ENCODE peak calls at places on chromosomes 12 and 14, in four cellular contexts. X is endothelial cell, U is esophagus squamous epithelium, J is astrocyte of the spinal cord. V is an unnamed sample.

GRCh38 chr14:106842687-106843086 is 1316.3 kb downstream of the TMEM121 start:
- DNase-seq in J (no peak), X (no peak), U (no peak), V (no peak)

GRCh38 chr14:68627868-68628604 is 164.8 kb downstream of the ZFP36L1 start:
- DNase-seq in J (no peak), U (no peak), X (peak; percentile 32), V (peak; percentile 76)

GRCh38 chr12:13222076-13222475 is 25.6 kb downstream of the EMP1 start:
- DNase-seq in J (no peak), X (no peak), U (no peak), V (no peak)

GRCh38 chr14:104676694-104677505 is 12.5 kb upstream of the INF2 start:
- DNase-seq in U (no peak), J (no peak), X (peak; percentile 50), V (peak; percentile 78)

GRCh38 chr12:10719482-10719881 is 3.6 kb downstream of the YBX3 start:
- DNase-seq in U (no peak), J (no peak), X (no peak), V (no peak)

GRCh38 chr14:74480051-74480450 is 13.1 kb downstream of the NPC2 start:
- DNase-seq in J (no peak), X (no peak), U (no peak), V (no peak)

GRCh38 chr12:44847888-44848770 is 28.0 kb downstream of the NELL2 start:
- DNase-seq in U (no peak), X (no peak), J (no peak), V (no peak)

GRCh38 chr12:121110211-121110940 is 22.3 kb upstream of the P2RX7 start:
- DNase-seq in U (no peak), J (peak; percentile 59), X (peak; percentile 63), V (peak; percentile 75)

GRCh38 chr14:104650057-104650980 is 39.1 kb upstream of the INF2 start:
- DNase-seq in J (peak; percentile 55), U (no peak), X (peak; percentile 86), V (peak; percentile 93)

GRCh38 chr12:43416981-43417380 is 135.0 kb downstream of the ADAMTS20 start:
- DNase-seq in X (no peak), J (no peak), U (no peak), V (no peak)

GRCh38 chr12:4579305-4580097 is 17.5 kb downstream of the DYRK4 start:
- DNase-seq in J (no peak), U (no peak), X (no peak), V (peak; percentile 52)

GRCh38 chr14:83874662-83875061 is 1655.3 kb upstream of the FLRT2 start:
- DNase-seq in U (no peak), J (no peak), X (no peak), V (no peak)

GRCh38 chr14:64970776-64971451 is 1.2 kb downstream of the RAB15 start:
- DNase-seq in U (no peak), J (no peak), X (no peak), V (no peak)

GRCh38 chr14:71242237-71242748 is 335.0 kb downstream of the PCNX1 start:
- DNase-seq in U (no peak), J (peak; percentile 24), X (no peak), V (no peak)

GRCh38 chr12:92571844-92572543 is 130.8 kb upstream of the PLEKHG7 start:
- DNase-seq in U (no peak), X (no peak), J (no peak), V (no peak)

GRCh38 chr14:104253223-104253822 is 114.9 kb downstream of the KIF26A start:
- DNase-seq in U (no peak), J (no peak), X (no peak), V (peak; percentile 9)

GRCh38 chr12:109466305-109466704 is 10.8 kb downstream of the KCTD10 start:
- DNase-seq in X (no peak), U (no peak), J (no peak), V (no peak)

GRCh38 chr12:130185455-130186100 is 23.3 kb downstream of the FZD10 start:
- DNase-seq in X (no peak), J (no peak), U (no peak), V (no peak)

GRCh38 chr14:57761800-57762199 is 104.1 kb downstream of the SLC35F4 start:
- DNase-seq in X (no peak), J (no peak), U (no peak), V (no peak)

GRCh38 chr12:3600039-3600720 is 109.2 kb downstream of the PRMT8 start:
- DNase-seq in J (no peak), X (no peak), U (no peak), V (no peak)

GRCh38 chr14:35258420-35258819 is 33.8 kb upstream of the PSMA6 start:
- DNase-seq in J (no peak), U (no peak), X (no peak), V (no peak)

GRCh38 chr14:35257809-35258208 is 34.4 kb upstream of the PSMA6 start:
- DNase-seq in X (no peak), U (no peak), J (no peak), V (no peak)

DNA sequence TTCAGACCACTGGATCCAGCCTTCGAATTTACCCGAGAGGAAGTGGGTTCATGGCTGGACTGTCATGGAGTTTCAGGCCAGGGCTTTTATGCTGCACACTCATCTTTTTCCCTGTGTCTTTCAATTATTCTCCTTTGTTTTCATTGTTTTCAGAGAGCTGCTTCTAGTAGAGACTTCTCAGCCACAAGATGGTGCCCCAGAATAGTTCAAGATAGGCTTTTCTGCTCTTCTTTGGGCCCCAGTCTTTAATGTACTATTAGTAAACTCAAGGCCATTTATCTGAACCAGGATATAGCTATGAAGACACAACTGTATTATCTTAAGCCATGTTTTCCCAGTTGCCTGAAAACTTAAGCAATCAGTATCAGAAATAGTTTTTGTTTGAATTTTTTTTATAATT is 30.4 kb upstream of the PSMA6 start:
- DNase-seq in J (peak; percentile 15), U (no peak), X (no peak), V (no peak)
- TF ChIP-seq CTCF in J (no peak), U (no peak), X (no peak), V (no peak)

GRCh38 chr14:89417469-89418225 is 614 bp upstream of the FOXN3 start:
- DNase-seq in X (peak; percentile 37), J (peak; percentile 50), U (peak; percentile 62), V (peak; percentile 63)
- TF ChIP-seq CTCF in X (peak; percentile 32), J (peak; percentile 28), U (peak; percentile 64), V (peak; percentile 35)

GRCh38 chr12:52791271-52792184 is 4.4 kb downstream of the KRT3 start:
- DNase-seq in X (no peak), U (no peak), J (no peak), V (no peak)
- TF ChIP-seq CTCF in X (no peak), U (no peak), J (no peak), V (no peak)

DNA sequence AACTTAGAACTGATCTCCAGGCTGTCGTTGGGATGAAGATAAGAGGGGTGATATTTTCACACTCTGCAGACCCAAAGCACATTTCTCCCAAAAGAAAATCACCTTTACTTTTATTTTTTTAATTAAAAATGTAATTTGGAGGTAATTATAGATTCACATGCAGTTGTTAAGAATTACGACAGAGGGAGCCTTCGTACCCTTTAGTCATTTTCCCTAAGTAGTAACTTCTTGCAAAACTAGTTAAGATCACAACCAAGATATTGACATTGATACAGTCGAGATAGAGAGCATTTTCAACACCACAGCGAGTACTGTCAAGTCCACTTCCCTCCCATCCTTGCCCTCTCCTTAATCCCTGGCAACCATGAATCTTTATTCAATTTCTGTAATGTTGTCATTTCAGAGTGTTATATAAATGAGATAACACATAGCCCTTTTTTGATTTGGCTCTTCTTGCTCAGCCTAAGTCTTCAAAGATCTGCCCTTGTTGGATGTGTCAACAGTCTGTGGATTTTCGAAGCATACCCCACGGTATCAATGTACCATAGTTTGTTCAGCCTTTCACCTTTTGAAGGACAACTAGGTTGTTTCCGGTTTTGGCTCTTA is 39.6 kb downstream of the DNAH10 start:
- DNase-seq in X (no peak), J (peak; percentile 24), U (no peak), V (peak; percentile 50)
- TF ChIP-seq CTCF in X (peak; percentile 40), J (peak; percentile 37), U (no peak), V (no peak)

V was measured in GM13976.